ENCODE peak calls at places on chromosomes 12 and 14, in seven cellular contexts. One of them, this sample, is unnamed.
A peak's percentile ranks its signal among the peaks of the same experiment; 100 is the strongest.

GRCh38 chr14:105857816-105858675 is 331.7 kb downstream of the TMEM121 start:
- DNase-seq in AG09309: no peak
- DNase-seq in activated B cell treated with CpG ODN at 0.5 μM for 24 hours: no peak
- DNase-seq in T1000: no peak
- DNase-seq in pulmonary artery endothelial cell: no peak
- DNase-seq in dermis blood vessel endothelial cell: no peak
- DNase-seq in glutamatergic neuron: no peak
- DNase-seq in this sample: no peak

GRCh38 chr12:57069522-57069921 is 9.1 kb downstream of the NEMP1 start:
- DNase-seq in T1000: no peak
- DNase-seq in activated B cell treated with CpG ODN at 0.5 μM for 24 hours: peak; percentile 16
- DNase-seq in glutamatergic neuron: no peak
- DNase-seq in dermis blood vessel endothelial cell: peak; percentile 91
- DNase-seq in AG09309: peak; percentile 76
- DNase-seq in pulmonary artery endothelial cell: peak; percentile 66
- DNase-seq in this sample: no peak

GRCh38 chr14:57982802-57983201 is 116.9 kb upstream of the SLC35F4 start:
- DNase-seq in AG09309: no peak
- DNase-seq in glutamatergic neuron: peak; percentile 21
- DNase-seq in pulmonary artery endothelial cell: no peak
- DNase-seq in dermis blood vessel endothelial cell: peak; percentile 3
- DNase-seq in T1000: no peak
- DNase-seq in activated B cell treated with CpG ODN at 0.5 μM for 24 hours: no peak
- DNase-seq in this sample: no peak

GRCh38 chr14:21233457-21234076 is 35.7 kb downstream of the HNRNPC start:
- DNase-seq in AG09309: no peak
- DNase-seq in pulmonary artery endothelial cell: no peak
- DNase-seq in dermis blood vessel endothelial cell: peak; percentile 43
- DNase-seq in activated B cell treated with CpG ODN at 0.5 μM for 24 hours: no peak
- DNase-seq in glutamatergic neuron: peak; percentile 37
- DNase-seq in T1000: no peak
- DNase-seq in this sample: no peak

GRCh38 chr14:89845346-89845745 is 109.2 kb downstream of the EFCAB11 start:
- DNase-seq in T1000: no peak
- DNase-seq in pulmonary artery endothelial cell: no peak
- DNase-seq in AG09309: peak; percentile 64
- DNase-seq in activated B cell treated with CpG ODN at 0.5 μM for 24 hours: no peak
- DNase-seq in glutamatergic neuron: no peak
- DNase-seq in dermis blood vessel endothelial cell: no peak
- DNase-seq in this sample: peak; percentile 90

GRCh38 chr14:38171197-38171596 is 36.5 kb upstream of the SSTR1 start:
- DNase-seq in dermis blood vessel endothelial cell: no peak
- DNase-seq in glutamatergic neuron: no peak
- DNase-seq in T1000: no peak
- DNase-seq in activated B cell treated with CpG ODN at 0.5 μM for 24 hours: no peak
- DNase-seq in pulmonary artery endothelial cell: no peak
- DNase-seq in AG09309: peak; percentile 16
- DNase-seq in this sample: no peak

GRCh38 chr12:105736498-105736897 is 402.3 kb downstream of the NUAK1 start:
- DNase-seq in glutamatergic neuron: no peak
- DNase-seq in T1000: no peak
- DNase-seq in AG09309: no peak
- DNase-seq in pulmonary artery endothelial cell: no peak
- DNase-seq in activated B cell treated with CpG ODN at 0.5 μM for 24 hours: no peak
- DNase-seq in dermis blood vessel endothelial cell: peak; percentile 18
- DNase-seq in this sample: no peak

GRCh38 chr12:90630006-90630405 is 325.0 kb downstream of the CCER1 start:
- DNase-seq in pulmonary artery endothelial cell: no peak
- DNase-seq in T1000: no peak
- DNase-seq in dermis blood vessel endothelial cell: no peak
- DNase-seq in AG09309: no peak
- DNase-seq in glutamatergic neuron: no peak
- DNase-seq in activated B cell treated with CpG ODN at 0.5 μM for 24 hours: no peak
- DNase-seq in this sample: no peak

GRCh38 chr12:76586764-76587395 is 27.3 kb upstream of the OSBPL8 start:
- DNase-seq in activated B cell treated with CpG ODN at 0.5 μM for 24 hours: no peak
- DNase-seq in glutamatergic neuron: no peak
- DNase-seq in dermis blood vessel endothelial cell: peak; percentile 68
- DNase-seq in AG09309: no peak
- DNase-seq in pulmonary artery endothelial cell: no peak
- DNase-seq in T1000: no peak
- DNase-seq in this sample: peak; percentile 16

GRCh38 chr12:131007031-131007793 is 53.5 kb downstream of the ADGRD1 start:
- DNase-seq in AG09309: no peak
- DNase-seq in T1000: no peak
- DNase-seq in activated B cell treated with CpG ODN at 0.5 μM for 24 hours: no peak
- DNase-seq in pulmonary artery endothelial cell: no peak
- DNase-seq in glutamatergic neuron: peak; percentile 50
- DNase-seq in dermis blood vessel endothelial cell: no peak
- DNase-seq in this sample: no peak

GRCh38 chr12:6828671-6829531 is 694 bp downstream of the P3H3 start:
- DNase-seq in T1000: no peak
- DNase-seq in AG09309: no peak
- DNase-seq in activated B cell treated with CpG ODN at 0.5 μM for 24 hours: peak; percentile 43
- DNase-seq in pulmonary artery endothelial cell: no peak
- DNase-seq in dermis blood vessel endothelial cell: peak; percentile 62
- DNase-seq in glutamatergic neuron: peak; percentile 75
- DNase-seq in this sample: no peak

GRCh38 chr12:109680521-109681030 is 33.0 kb upstream of the FAM222A start:
- DNase-seq in dermis blood vessel endothelial cell: no peak
- DNase-seq in pulmonary artery endothelial cell: no peak
- DNase-seq in activated B cell treated with CpG ODN at 0.5 μM for 24 hours: no peak
- DNase-seq in T1000: no peak
- DNase-seq in AG09309: no peak
- DNase-seq in glutamatergic neuron: no peak
- DNase-seq in this sample: no peak

GRCh38 chr12:112826011-112826410 is 34.5 kb downstream of the RPH3A start:
- DNase-seq in glutamatergic neuron: no peak
- DNase-seq in T1000: no peak
- DNase-seq in AG09309: no peak
- DNase-seq in dermis blood vessel endothelial cell: no peak
- DNase-seq in activated B cell treated with CpG ODN at 0.5 μM for 24 hours: no peak
- DNase-seq in pulmonary artery endothelial cell: no peak
- DNase-seq in this sample: no peak

GRCh38 chr12:31440134-31440533 is 114.2 kb upstream of the SINHCAF start:
- DNase-seq in AG09309: no peak
- DNase-seq in activated B cell treated with CpG ODN at 0.5 μM for 24 hours: no peak
- DNase-seq in T1000: no peak
- DNase-seq in dermis blood vessel endothelial cell: no peak
- DNase-seq in pulmonary artery endothelial cell: no peak
- DNase-seq in glutamatergic neuron: no peak
- DNase-seq in this sample: no peak

GRCh38 chr12:113880993-113881392 is 85.1 kb downstream of the RBM19 start:
- DNase-seq in dermis blood vessel endothelial cell: no peak
- DNase-seq in AG09309: no peak
- DNase-seq in glutamatergic neuron: no peak
- DNase-seq in activated B cell treated with CpG ODN at 0.5 μM for 24 hours: no peak
- DNase-seq in pulmonary artery endothelial cell: no peak
- DNase-seq in T1000: no peak
- DNase-seq in this sample: no peak

GRCh38 chr12:54259194-54260011 is 20.5 kb downstream of the CBX5 start:
- DNase-seq in T1000: peak; percentile 99
- DNase-seq in activated B cell treated with CpG ODN at 0.5 μM for 24 hours: peak; percentile 50
- DNase-seq in AG09309: peak; percentile 65
- DNase-seq in dermis blood vessel endothelial cell: peak; percentile 90
- DNase-seq in pulmonary artery endothelial cell: peak; percentile 59
- DNase-seq in glutamatergic neuron: peak; percentile 88
- DNase-seq in this sample: no peak